ENCODE peak calls at places on chromosomes 1 and 21, in ten cellular contexts. One of them, this sample, is unnamed.

GRCh38 chr1:170214980-170215910 is 69.5 kb downstream of the NTMT2 start:
- DNase-seq in progenitor cell of endocrine pancreas: no peak
- DNase-seq in ovary: peak; percentile 33
- DNase-seq in WERI-Rb-1: no peak
- DNase-seq in aorta: no peak
- DNase-seq in pulmonary artery endothelial cell: no peak
- DNase-seq in posterior cingulate gyrus: no peak
- DNase-seq in T-helper 9 cell: no peak
- DNase-seq in activated CD4-positive, CD25-positive, alpha-beta regulatory T cell treated with anti-CD3 and anti-CD28 coated beads, Interleukin-2, amount 50 U/mL, for 72 hours: no peak
- DNase-seq in midbrain: no peak
- DNase-seq in this sample: no peak

GRCh38 chr1:15932612-15933011 is 43.3 kb downstream of the ZBTB17 start:
- DNase-seq in ovary: no peak
- DNase-seq in aorta: no peak
- DNase-seq in activated CD4-positive, CD25-positive, alpha-beta regulatory T cell treated with anti-CD3 and anti-CD28 coated beads, Interleukin-2, amount 50 U/mL, for 72 hours: no peak
- DNase-seq in WERI-Rb-1: no peak
- DNase-seq in T-helper 9 cell: no peak
- DNase-seq in midbrain: no peak
- DNase-seq in posterior cingulate gyrus: no peak
- DNase-seq in pulmonary artery endothelial cell: no peak
- DNase-seq in progenitor cell of endocrine pancreas: no peak
- DNase-seq in this sample: no peak

GRCh38 chr21:36658926-36659325 is 40.0 kb upstream of the SIM2 start:
- DNase-seq in aorta: no peak
- DNase-seq in activated CD4-positive, CD25-positive, alpha-beta regulatory T cell treated with anti-CD3 and anti-CD28 coated beads, Interleukin-2, amount 50 U/mL, for 72 hours: no peak
- DNase-seq in pulmonary artery endothelial cell: no peak
- DNase-seq in midbrain: no peak
- DNase-seq in ovary: no peak
- DNase-seq in T-helper 9 cell: no peak
- DNase-seq in WERI-Rb-1: no peak
- DNase-seq in progenitor cell of endocrine pancreas: no peak
- DNase-seq in posterior cingulate gyrus: no peak
- DNase-seq in this sample: no peak

GRCh38 chr1:165595561-165595960 is 35.5 kb upstream of the MGST3 start:
- DNase-seq in WERI-Rb-1: no peak
- DNase-seq in progenitor cell of endocrine pancreas: no peak
- DNase-seq in pulmonary artery endothelial cell: no peak
- DNase-seq in aorta: no peak
- DNase-seq in ovary: no peak
- DNase-seq in posterior cingulate gyrus: no peak
- DNase-seq in midbrain: no peak
- DNase-seq in T-helper 9 cell: no peak
- DNase-seq in activated CD4-positive, CD25-positive, alpha-beta regulatory T cell treated with anti-CD3 and anti-CD28 coated beads, Interleukin-2, amount 50 U/mL, for 72 hours: no peak
- DNase-seq in this sample: no peak

GRCh38 chr1:58189453-58189852 is 357.1 kb downstream of the OMA1 start:
- DNase-seq in progenitor cell of endocrine pancreas: no peak
- DNase-seq in T-helper 9 cell: no peak
- DNase-seq in midbrain: no peak
- DNase-seq in pulmonary artery endothelial cell: no peak
- DNase-seq in activated CD4-positive, CD25-positive, alpha-beta regulatory T cell treated with anti-CD3 and anti-CD28 coated beads, Interleukin-2, amount 50 U/mL, for 72 hours: no peak
- DNase-seq in aorta: no peak
- DNase-seq in posterior cingulate gyrus: no peak
- DNase-seq in WERI-Rb-1: no peak
- DNase-seq in ovary: no peak
- DNase-seq in this sample: no peak

GRCh38 chr1:88935522-88936222 is 44.3 kb upstream of the GTF2B start:
- DNase-seq in posterior cingulate gyrus: no peak
- DNase-seq in midbrain: peak; percentile 39
- DNase-seq in WERI-Rb-1: no peak
- DNase-seq in ovary: no peak
- DNase-seq in aorta: no peak
- DNase-seq in pulmonary artery endothelial cell: no peak
- DNase-seq in activated CD4-positive, CD25-positive, alpha-beta regulatory T cell treated with anti-CD3 and anti-CD28 coated beads, Interleukin-2, amount 50 U/mL, for 72 hours: no peak
- DNase-seq in T-helper 9 cell: no peak
- DNase-seq in progenitor cell of endocrine pancreas: no peak
- DNase-seq in this sample: peak; percentile 49

GRCh38 chr1:215507119-215507518 is 60.0 kb upstream of the KCTD3 start:
- DNase-seq in pulmonary artery endothelial cell: no peak
- DNase-seq in T-helper 9 cell: no peak
- DNase-seq in ovary: no peak
- DNase-seq in aorta: no peak
- DNase-seq in midbrain: no peak
- DNase-seq in posterior cingulate gyrus: no peak
- DNase-seq in WERI-Rb-1: no peak
- DNase-seq in activated CD4-positive, CD25-positive, alpha-beta regulatory T cell treated with anti-CD3 and anti-CD28 coated beads, Interleukin-2, amount 50 U/mL, for 72 hours: no peak
- DNase-seq in progenitor cell of endocrine pancreas: no peak
- DNase-seq in this sample: no peak

GRCh38 chr1:215119719-215120118 is 37.2 kb downstream of the KCNK2 start:
- DNase-seq in ovary: no peak
- DNase-seq in T-helper 9 cell: no peak
- DNase-seq in activated CD4-positive, CD25-positive, alpha-beta regulatory T cell treated with anti-CD3 and anti-CD28 coated beads, Interleukin-2, amount 50 U/mL, for 72 hours: no peak
- DNase-seq in progenitor cell of endocrine pancreas: no peak
- DNase-seq in WERI-Rb-1: no peak
- DNase-seq in posterior cingulate gyrus: no peak
- DNase-seq in aorta: no peak
- DNase-seq in midbrain: no peak
- DNase-seq in pulmonary artery endothelial cell: no peak
- DNase-seq in this sample: no peak

GRCh38 chr1:118210723-118211110 is 25.7 kb upstream of the SPAG17 start:
- DNase-seq in activated CD4-positive, CD25-positive, alpha-beta regulatory T cell treated with anti-CD3 and anti-CD28 coated beads, Interleukin-2, amount 50 U/mL, for 72 hours: no peak
- DNase-seq in midbrain: no peak
- DNase-seq in posterior cingulate gyrus: no peak
- DNase-seq in progenitor cell of endocrine pancreas: no peak
- DNase-seq in WERI-Rb-1: no peak
- DNase-seq in T-helper 9 cell: no peak
- DNase-seq in pulmonary artery endothelial cell: no peak
- DNase-seq in aorta: no peak
- DNase-seq in ovary: no peak
- DNase-seq in this sample: no peak

GRCh38 chr21:25813917-25814316 is 79.1 kb downstream of the GABPA start:
- DNase-seq in activated CD4-positive, CD25-positive, alpha-beta regulatory T cell treated with anti-CD3 and anti-CD28 coated beads, Interleukin-2, amount 50 U/mL, for 72 hours: no peak
- DNase-seq in T-helper 9 cell: no peak
- DNase-seq in midbrain: no peak
- DNase-seq in progenitor cell of endocrine pancreas: no peak
- DNase-seq in posterior cingulate gyrus: no peak
- DNase-seq in aorta: no peak
- DNase-seq in ovary: no peak
- DNase-seq in pulmonary artery endothelial cell: no peak
- DNase-seq in WERI-Rb-1: no peak
- DNase-seq in this sample: no peak

GRCh38 chr1:152871731-152872126 is 6.4 kb upstream of the SMCP start:
- DNase-seq in ovary: no peak
- DNase-seq in progenitor cell of endocrine pancreas: no peak
- DNase-seq in aorta: no peak
- DNase-seq in midbrain: no peak
- DNase-seq in activated CD4-positive, CD25-positive, alpha-beta regulatory T cell treated with anti-CD3 and anti-CD28 coated beads, Interleukin-2, amount 50 U/mL, for 72 hours: no peak
- DNase-seq in pulmonary artery endothelial cell: no peak
- DNase-seq in T-helper 9 cell: no peak
- DNase-seq in WERI-Rb-1: no peak
- DNase-seq in posterior cingulate gyrus: no peak
- DNase-seq in this sample: no peak

GRCh38 chr1:9817734-9818133 is 6.0 kb downstream of the CLSTN1 start:
- DNase-seq in progenitor cell of endocrine pancreas: no peak
- DNase-seq in T-helper 9 cell: no peak
- DNase-seq in midbrain: no peak
- DNase-seq in pulmonary artery endothelial cell: no peak
- DNase-seq in WERI-Rb-1: no peak
- DNase-seq in posterior cingulate gyrus: no peak
- DNase-seq in ovary: no peak
- DNase-seq in aorta: no peak
- DNase-seq in activated CD4-positive, CD25-positive, alpha-beta regulatory T cell treated with anti-CD3 and anti-CD28 coated beads, Interleukin-2, amount 50 U/mL, for 72 hours: no peak
- DNase-seq in this sample: no peak

GRCh38 chr21:46622226-46622625 is 13.2 kb upstream of the PRMT2 start:
- DNase-seq in aorta: peak; percentile 73
- DNase-seq in ovary: peak; percentile 52
- DNase-seq in midbrain: peak; percentile 89
- DNase-seq in T-helper 9 cell: no peak
- DNase-seq in progenitor cell of endocrine pancreas: no peak
- DNase-seq in WERI-Rb-1: no peak
- DNase-seq in posterior cingulate gyrus: peak; percentile 53
- DNase-seq in activated CD4-positive, CD25-positive, alpha-beta regulatory T cell treated with anti-CD3 and anti-CD28 coated beads, Interleukin-2, amount 50 U/mL, for 72 hours: no peak
- DNase-seq in pulmonary artery endothelial cell: no peak
- DNase-seq in this sample: no peak

GRCh38 chr1:232130815-232131474 is 499.0 kb downstream of the SIPA1L2 start:
- DNase-seq in activated CD4-positive, CD25-positive, alpha-beta regulatory T cell treated with anti-CD3 and anti-CD28 coated beads, Interleukin-2, amount 50 U/mL, for 72 hours: no peak
- DNase-seq in midbrain: no peak
- DNase-seq in progenitor cell of endocrine pancreas: no peak
- DNase-seq in WERI-Rb-1: no peak
- DNase-seq in pulmonary artery endothelial cell: no peak
- DNase-seq in posterior cingulate gyrus: no peak
- DNase-seq in aorta: no peak
- DNase-seq in T-helper 9 cell: no peak
- DNase-seq in ovary: no peak
- DNase-seq in this sample: no peak

GRCh38 chr1:224183591-224184312 is 712 bp downstream of the DEGS1 start:
- DNase-seq in midbrain: peak; percentile 69
- DNase-seq in progenitor cell of endocrine pancreas: peak; percentile 39
- DNase-seq in ovary: peak; percentile 60
- DNase-seq in activated CD4-positive, CD25-positive, alpha-beta regulatory T cell treated with anti-CD3 and anti-CD28 coated beads, Interleukin-2, amount 50 U/mL, for 72 hours: peak; percentile 77
- DNase-seq in WERI-Rb-1: peak; percentile 28
- DNase-seq in T-helper 9 cell: peak; percentile 42
- DNase-seq in aorta: peak; percentile 88
- DNase-seq in pulmonary artery endothelial cell: no peak
- DNase-seq in posterior cingulate gyrus: peak; percentile 52
- DNase-seq in this sample: peak; percentile 81

GRCh38 chr21:45401916-45402900 is 2.8 kb upstream of the COL18A1 start:
- DNase-seq in T-helper 9 cell: no peak
- DNase-seq in posterior cingulate gyrus: no peak
- DNase-seq in pulmonary artery endothelial cell: no peak
- DNase-seq in ovary: peak; percentile 36
- DNase-seq in midbrain: no peak
- DNase-seq in aorta: peak; percentile 59
- DNase-seq in WERI-Rb-1: no peak
- DNase-seq in activated CD4-positive, CD25-positive, alpha-beta regulatory T cell treated with anti-CD3 and anti-CD28 coated beads, Interleukin-2, amount 50 U/mL, for 72 hours: no peak
- DNase-seq in progenitor cell of endocrine pancreas: no peak
- DNase-seq in this sample: no peak

GRCh38 chr1:235138821-235139220 is 10.2 kb upstream of the TOMM20 start:
- DNase-seq in activated CD4-positive, CD25-positive, alpha-beta regulatory T cell treated with anti-CD3 and anti-CD28 coated beads, Interleukin-2, amount 50 U/mL, for 72 hours: no peak
- DNase-seq in midbrain: no peak
- DNase-seq in WERI-Rb-1: no peak
- DNase-seq in aorta: no peak
- DNase-seq in pulmonary artery endothelial cell: no peak
- DNase-seq in T-helper 9 cell: no peak
- DNase-seq in ovary: no peak
- DNase-seq in posterior cingulate gyrus: no peak
- DNase-seq in progenitor cell of endocrine pancreas: no peak
- DNase-seq in this sample: no peak

GRCh38 chr1:1889847-1890505 is 911 bp downstream of the GNB1 start:
- DNase-seq in midbrain: peak; percentile 52
- DNase-seq in pulmonary artery endothelial cell: no peak
- DNase-seq in WERI-Rb-1: peak; percentile 31
- DNase-seq in T-helper 9 cell: peak; percentile 35
- DNase-seq in posterior cingulate gyrus: no peak
- DNase-seq in progenitor cell of endocrine pancreas: no peak
- DNase-seq in activated CD4-positive, CD25-positive, alpha-beta regulatory T cell treated with anti-CD3 and anti-CD28 coated beads, Interleukin-2, amount 50 U/mL, for 72 hours: peak; percentile 66
- DNase-seq in ovary: peak; percentile 48
- DNase-seq in aorta: peak; percentile 88
- DNase-seq in this sample: peak; percentile 74

GRCh38 chr1:204074274-204075115 is 1.6 kb downstream of the SOX13 start:
- DNase-seq in pulmonary artery endothelial cell: peak; percentile 35
- DNase-seq in posterior cingulate gyrus: peak; percentile 57
- DNase-seq in midbrain: peak; percentile 67
- DNase-seq in WERI-Rb-1: peak; percentile 77
- DNase-seq in progenitor cell of endocrine pancreas: peak; percentile 36
- DNase-seq in ovary: peak; percentile 86
- DNase-seq in T-helper 9 cell: no peak
- DNase-seq in aorta: peak; percentile 85
- DNase-seq in activated CD4-positive, CD25-positive, alpha-beta regulatory T cell treated with anti-CD3 and anti-CD28 coated beads, Interleukin-2, amount 50 U/mL, for 72 hours: no peak
- DNase-seq in this sample: no peak

GRCh38 chr1:183159960-183160359 is 26.1 kb upstream of the LAMC2 start:
- DNase-seq in WERI-Rb-1: no peak
- DNase-seq in activated CD4-positive, CD25-positive, alpha-beta regulatory T cell treated with anti-CD3 and anti-CD28 coated beads, Interleukin-2, amount 50 U/mL, for 72 hours: no peak
- DNase-seq in posterior cingulate gyrus: no peak
- DNase-seq in T-helper 9 cell: no peak
- DNase-seq in progenitor cell of endocrine pancreas: peak; percentile 10
- DNase-seq in ovary: no peak
- DNase-seq in pulmonary artery endothelial cell: no peak
- DNase-seq in aorta: no peak
- DNase-seq in midbrain: no peak
- DNase-seq in this sample: peak; percentile 19

GRCh38 chr1:40849801-40850592 is 12.2 kb downstream of the CITED4 start:
- DNase-seq in pulmonary artery endothelial cell: no peak
- DNase-seq in posterior cingulate gyrus: peak; percentile 76
- DNase-seq in WERI-Rb-1: peak; percentile 72
- DNase-seq in activated CD4-positive, CD25-positive, alpha-beta regulatory T cell treated with anti-CD3 and anti-CD28 coated beads, Interleukin-2, amount 50 U/mL, for 72 hours: peak; percentile 82
- DNase-seq in ovary: peak; percentile 73
- DNase-seq in midbrain: peak; percentile 61
- DNase-seq in aorta: no peak
- DNase-seq in T-helper 9 cell: peak; percentile 66
- DNase-seq in progenitor cell of endocrine pancreas: peak; percentile 63
- DNase-seq in this sample: peak; percentile 79

GRCh38 chr1:51297401-51298321 is 32.7 kb downstream of the TTC39A start:
- DNase-seq in activated CD4-positive, CD25-positive, alpha-beta regulatory T cell treated with anti-CD3 and anti-CD28 coated beads, Interleukin-2, amount 50 U/mL, for 72 hours: no peak
- DNase-seq in WERI-Rb-1: no peak
- DNase-seq in aorta: no peak
- DNase-seq in pulmonary artery endothelial cell: no peak
- DNase-seq in posterior cingulate gyrus: no peak
- DNase-seq in progenitor cell of endocrine pancreas: no peak
- DNase-seq in T-helper 9 cell: no peak
- DNase-seq in midbrain: no peak
- DNase-seq in ovary: no peak
- DNase-seq in this sample: no peak

GRCh38 chr1:152348447-152348846 is 11.4 kb downstream of the FLG2 start:
- DNase-seq in progenitor cell of endocrine pancreas: no peak
- DNase-seq in ovary: no peak
- DNase-seq in aorta: no peak
- DNase-seq in posterior cingulate gyrus: no peak
- DNase-seq in T-helper 9 cell: no peak
- DNase-seq in WERI-Rb-1: no peak
- DNase-seq in pulmonary artery endothelial cell: no peak
- DNase-seq in activated CD4-positive, CD25-positive, alpha-beta regulatory T cell treated with anti-CD3 and anti-CD28 coated beads, Interleukin-2, amount 50 U/mL, for 72 hours: no peak
- DNase-seq in midbrain: no peak
- DNase-seq in this sample: no peak

GRCh38 chr1:203316626-203317093 is 11.3 kb downstream of the BTG2 start:
- DNase-seq in T-helper 9 cell: no peak
- DNase-seq in midbrain: no peak
- DNase-seq in progenitor cell of endocrine pancreas: no peak
- DNase-seq in ovary: no peak
- DNase-seq in aorta: no peak
- DNase-seq in posterior cingulate gyrus: no peak
- DNase-seq in pulmonary artery endothelial cell: no peak
- DNase-seq in activated CD4-positive, CD25-positive, alpha-beta regulatory T cell treated with anti-CD3 and anti-CD28 coated beads, Interleukin-2, amount 50 U/mL, for 72 hours: no peak
- DNase-seq in WERI-Rb-1: no peak
- DNase-seq in this sample: peak; percentile 67

GRCh38 chr1:226627924-226628623 is 79.5 kb downstream of the STUM start:
- DNase-seq in ovary: peak; percentile 15
- DNase-seq in T-helper 9 cell: no peak
- DNase-seq in progenitor cell of endocrine pancreas: no peak
- DNase-seq in aorta: peak; percentile 69
- DNase-seq in pulmonary artery endothelial cell: no peak
- DNase-seq in midbrain: no peak
- DNase-seq in WERI-Rb-1: no peak
- DNase-seq in activated CD4-positive, CD25-positive, alpha-beta regulatory T cell treated with anti-CD3 and anti-CD28 coated beads, Interleukin-2, amount 50 U/mL, for 72 hours: peak; percentile 28
- DNase-seq in posterior cingulate gyrus: peak; percentile 4
- DNase-seq in this sample: no peak

GRCh38 chr1:35460796-35461195 is 96.4 kb downstream of the KIAA0319L start:
- DNase-seq in aorta: no peak
- DNase-seq in T-helper 9 cell: no peak
- DNase-seq in midbrain: no peak
- DNase-seq in WERI-Rb-1: no peak
- DNase-seq in posterior cingulate gyrus: no peak
- DNase-seq in activated CD4-positive, CD25-positive, alpha-beta regulatory T cell treated with anti-CD3 and anti-CD28 coated beads, Interleukin-2, amount 50 U/mL, for 72 hours: no peak
- DNase-seq in ovary: no peak
- DNase-seq in progenitor cell of endocrine pancreas: no peak
- DNase-seq in pulmonary artery endothelial cell: no peak
- DNase-seq in this sample: no peak

GRCh38 chr21:16488042-16488441 is 758.3 kb downstream of the USP25 start:
- DNase-seq in activated CD4-positive, CD25-positive, alpha-beta regulatory T cell treated with anti-CD3 and anti-CD28 coated beads, Interleukin-2, amount 50 U/mL, for 72 hours: no peak
- DNase-seq in T-helper 9 cell: no peak
- DNase-seq in WERI-Rb-1: no peak
- DNase-seq in pulmonary artery endothelial cell: no peak
- DNase-seq in posterior cingulate gyrus: no peak
- DNase-seq in midbrain: no peak
- DNase-seq in progenitor cell of endocrine pancreas: no peak
- DNase-seq in ovary: no peak
- DNase-seq in aorta: no peak
- DNase-seq in this sample: no peak

GRCh38 chr21:34128124-34128523 is 54.7 kb downstream of the MRPS6 start:
- DNase-seq in midbrain: no peak
- DNase-seq in pulmonary artery endothelial cell: no peak
- DNase-seq in posterior cingulate gyrus: no peak
- DNase-seq in activated CD4-positive, CD25-positive, alpha-beta regulatory T cell treated with anti-CD3 and anti-CD28 coated beads, Interleukin-2, amount 50 U/mL, for 72 hours: no peak
- DNase-seq in progenitor cell of endocrine pancreas: no peak
- DNase-seq in T-helper 9 cell: no peak
- DNase-seq in ovary: no peak
- DNase-seq in WERI-Rb-1: no peak
- DNase-seq in aorta: no peak
- DNase-seq in this sample: no peak

This sample was measured in K562.